ENCODE peak calls at places on chromosomes 2 and 18, in five cellular contexts. T, S, A, W and D are unnamed samples.

GRCh38 chr2:200302940-200303727 is 3.4 kb upstream of the SPATS2L start:
- DNase-seq in T (peak; percentile 98), W (no peak), S (no peak), A (peak; percentile 38), D (peak; percentile 96)

GRCh38 chr2:52956115-52956514 is 811.5 kb upstream of the CHAC2 start:
- DNase-seq in A (no peak), S (no peak), T (no peak), W (no peak), D (no peak)

GRCh38 chr2:152577611-152578010 is 139.7 kb downstream of the PRPF40A start:
- DNase-seq in S (no peak), A (no peak), T (no peak), W (no peak), D (no peak)

GRCh38 chr2:216693414-216694100 is 1.8 kb downstream of the IGFBP5 start:
- DNase-seq in S (peak; percentile 50), T (no peak), W (peak; percentile 53), A (peak; percentile 44), D (no peak)

GRCh38 chr2:181198188-181198864 is 217.9 kb downstream of the UBE2E3 start:
- DNase-seq in S (no peak), W (no peak), T (no peak), A (no peak), D (no peak)

GRCh38 chr2:30113617-30114293 is 33.1 kb upstream of the YPEL5 start:
- DNase-seq in W (no peak), A (peak; percentile 90), S (no peak), T (peak; percentile 94), D (peak; percentile 93)

GRCh38 chr2:73172963-73173362 is 29.4 kb upstream of the NOTO start:
- DNase-seq in T (no peak), A (no peak), S (no peak), W (no peak), D (no peak)

GRCh38 chr18:59079264-59079972 is 60.3 kb upstream of the SEC11C start:
- DNase-seq in W (peak; percentile 97), T (no peak), A (no peak), S (peak; percentile 83), D (peak; percentile 42)

GRCh38 chr2:31322376-31322775 is 88.4 kb downstream of the EHD3 start:
- DNase-seq in S (no peak), W (no peak), T (no peak), A (peak; percentile 33), D (no peak)

GRCh38 chr2:160271166-160272086 is 71.4 kb upstream of the ITGB6 start:
- DNase-seq in S (no peak), A (peak; percentile 59), W (no peak), T (no peak), D (no peak)

GRCh38 chr18:12686100-12686499 is 16.4 kb downstream of the CEP76 start:
- DNase-seq in W (peak; percentile 32), T (no peak), A (peak; percentile 36), S (no peak), D (no peak)

GRCh38 chr2:127862228-127862627 is 4.3 kb upstream of the POLR2D start:
- DNase-seq in S (no peak), A (no peak), W (no peak), T (no peak), D (no peak)